ENCODE peak calls at places on chromosomes 16 and 17, in five cellular contexts. One of them, this sample, is unnamed. For H3K27me3, the result is how much of the 10 kb centered on the place peaks cover.

GRCh38 chr17:4199818-4200402 is 56.9 kb downstream of the CYB5D2 start:
- DNase-seq in left ventricle myocardium inferior: no peak
- DNase-seq in brain microvascular endothelial cell: no peak
- DNase-seq in CD8-positive, alpha-beta T cell: peak
- DNase-seq in fibroblast of lung: no peak
- DNase-seq in this sample: peak

GRCh38 chr16:81996664-81997529 is 14.4 kb downstream of the SDR42E1 start:
- DNase-seq in brain microvascular endothelial cell: peak
- DNase-seq in CD8-positive, alpha-beta T cell: no peak
- DNase-seq in left ventricle myocardium inferior: no peak
- DNase-seq in fibroblast of lung: peak
- DNase-seq in this sample: peak

GRCh38 chr16:90044111-90044551 is 24.9 kb upstream of the DBNDD1 start:
- DNase-seq in brain microvascular endothelial cell: no peak
- DNase-seq in left ventricle myocardium inferior: no peak
- DNase-seq in CD8-positive, alpha-beta T cell: no peak
- DNase-seq in fibroblast of lung: peak
- DNase-seq in this sample: peak

GRCh38 chr17:18109935-18110334 is 1.4 kb downstream of the MYO15A start:
- DNase-seq in CD8-positive, alpha-beta T cell: no peak
- DNase-seq in brain microvascular endothelial cell: no peak
- DNase-seq in fibroblast of lung: no peak
- DNase-seq in left ventricle myocardium inferior: no peak
- DNase-seq in this sample: no peak

GRCh38 chr17:64504769-64505319 is 1.2 kb downstream of the DDX5 start:
- DNase-seq in brain microvascular endothelial cell: peak
- DNase-seq in fibroblast of lung: peak
- DNase-seq in left ventricle myocardium inferior: no peak
- DNase-seq in CD8-positive, alpha-beta T cell: no peak
- DNase-seq in this sample: peak

GRCh38 chr17:34579979-34580684 is 750 bp downstream of the TMEM132E start:
- DNase-seq in CD8-positive, alpha-beta T cell: no peak
- DNase-seq in left ventricle myocardium inferior: peak
- DNase-seq in fibroblast of lung: no peak
- DNase-seq in brain microvascular endothelial cell: no peak
- DNase-seq in this sample: no peak

GRCh38 chr17:75877752-75878173 is 618 bp downstream of the TRIM47 start:
- DNase-seq in left ventricle myocardium inferior: peak
- DNase-seq in fibroblast of lung: peak
- DNase-seq in CD8-positive, alpha-beta T cell: peak
- DNase-seq in brain microvascular endothelial cell: peak
- DNase-seq in this sample: peak

GRCh38 chr16:1639282-1639681 is 27.1 kb downstream of the CRAMP1 start:
- DNase-seq in fibroblast of lung: no peak
- DNase-seq in left ventricle myocardium inferior: no peak
- DNase-seq in brain microvascular endothelial cell: no peak
- DNase-seq in CD8-positive, alpha-beta T cell: no peak
- DNase-seq in this sample: no peak

GRCh38 chr16:945271-946047 is 25.3 kb downstream of the LMF1 start:
- DNase-seq in CD8-positive, alpha-beta T cell: no peak
- DNase-seq in brain microvascular endothelial cell: no peak
- DNase-seq in left ventricle myocardium inferior: no peak
- DNase-seq in fibroblast of lung: no peak
- DNase-seq in this sample: no peak

GRCh38 chr17:82237083-82237745 is 8.4 kb downstream of the SLC16A3 start:
- DNase-seq in brain microvascular endothelial cell: no peak
- DNase-seq in left ventricle myocardium inferior: peak
- DNase-seq in fibroblast of lung: no peak
- DNase-seq in CD8-positive, alpha-beta T cell: no peak
- DNase-seq in this sample: no peak

GRCh38 chr17:50201226-50201854 is at the start of gene COL1A1:
- DNase-seq in CD8-positive, alpha-beta T cell: no peak
- DNase-seq in left ventricle myocardium inferior: peak
- DNase-seq in fibroblast of lung: peak
- DNase-seq in brain microvascular endothelial cell: peak
- DNase-seq in this sample: no peak

GRCh38 chr16:85462405-85463227 is 150.5 kb upstream of the GSE1 start:
- DNase-seq in CD8-positive, alpha-beta T cell: peak
- DNase-seq in brain microvascular endothelial cell: no peak
- DNase-seq in fibroblast of lung: no peak
- DNase-seq in left ventricle myocardium inferior: peak
- DNase-seq in this sample: no peak

DNA sequence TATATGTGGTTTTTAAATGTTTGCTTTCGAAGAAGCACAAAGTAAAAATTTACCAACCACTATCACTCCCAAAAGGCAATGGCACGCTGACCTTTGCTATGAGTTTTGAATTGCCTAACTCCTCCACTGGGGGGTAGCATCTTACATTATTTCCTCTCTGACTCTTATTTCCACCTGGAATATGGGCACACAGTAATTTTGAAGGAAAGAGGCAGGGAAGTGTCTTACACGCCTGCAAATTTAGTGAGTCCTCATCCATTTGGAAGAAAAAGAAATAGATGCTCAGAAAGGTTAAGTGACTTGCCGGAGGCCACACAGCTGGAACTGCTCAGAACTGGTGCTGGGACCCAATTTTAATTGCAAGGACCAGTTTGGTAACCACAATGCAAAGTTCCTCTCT is 29.9 kb upstream of the IRX6 start:
- DNase-seq in CD8-positive, alpha-beta T cell: no peak
- DNase-seq in brain microvascular endothelial cell: no peak
- DNase-seq in fibroblast of lung: no peak
- DNase-seq in left ventricle myocardium inferior: no peak
- DNase-seq in this sample: no peak
- TF ChIP-seq CTCF in CD8-positive, alpha-beta T cell: no peak
- TF ChIP-seq CTCF in brain microvascular endothelial cell: no peak
- TF ChIP-seq CTCF in fibroblast of lung: no peak
- TF ChIP-seq CTCF in left ventricle myocardium inferior: no peak
- TF ChIP-seq CTCF in this sample: no peak

GRCh38 chr16:74650966-74651567 is 15.6 kb downstream of the RFWD3 start:
- DNase-seq in left ventricle myocardium inferior: no peak
- DNase-seq in brain microvascular endothelial cell: no peak
- DNase-seq in CD8-positive, alpha-beta T cell: no peak
- DNase-seq in fibroblast of lung: no peak
- DNase-seq in this sample: no peak
- H3K4me3 ChIP-seq in left ventricle myocardium inferior: no peak
- H3K4me3 ChIP-seq in brain microvascular endothelial cell: no peak
- H3K4me3 ChIP-seq in CD8-positive, alpha-beta T cell: no peak
- H3K4me3 ChIP-seq in fibroblast of lung: no peak
- H3K4me3 ChIP-seq in this sample: no peak

GRCh38 chr16:3044708-3045107 is 1.7 kb upstream of the MMP25 start:
- DNase-seq in fibroblast of lung: no peak
- DNase-seq in CD8-positive, alpha-beta T cell: no peak
- DNase-seq in left ventricle myocardium inferior: no peak
- DNase-seq in brain microvascular endothelial cell: no peak
- DNase-seq in this sample: no peak
- H3K27me3 ChIP-seq in fibroblast of lung: under half
- H3K27me3 ChIP-seq in CD8-positive, alpha-beta T cell: under half
- H3K27me3 ChIP-seq in left ventricle myocardium inferior: half or more
- H3K27me3 ChIP-seq in brain microvascular endothelial cell: under half
- H3K27me3 ChIP-seq in this sample: under half

GRCh38 chr17:20228410-20228809 is 219.3 kb downstream of the SPECC1 start:
- DNase-seq in fibroblast of lung: no peak
- DNase-seq in left ventricle myocardium inferior: no peak
- DNase-seq in CD8-positive, alpha-beta T cell: no peak
- DNase-seq in brain microvascular endothelial cell: no peak
- DNase-seq in this sample: no peak

GRCh38 chr17:20223808-20224328 is 214.7 kb downstream of the SPECC1 start:
- DNase-seq in brain microvascular endothelial cell: no peak
- DNase-seq in left ventricle myocardium inferior: no peak
- DNase-seq in fibroblast of lung: peak
- DNase-seq in CD8-positive, alpha-beta T cell: no peak
- DNase-seq in this sample: peak

GRCh38 chr17:20226814-20227482 is 217.8 kb downstream of the SPECC1 start:
- DNase-seq in fibroblast of lung: peak
- DNase-seq in CD8-positive, alpha-beta T cell: peak
- DNase-seq in brain microvascular endothelial cell: peak
- DNase-seq in left ventricle myocardium inferior: peak
- DNase-seq in this sample: peak

GRCh38 chr17:20224379-20224778 is 215.2 kb downstream of the SPECC1 start:
- DNase-seq in left ventricle myocardium inferior: no peak
- DNase-seq in CD8-positive, alpha-beta T cell: no peak
- DNase-seq in fibroblast of lung: no peak
- DNase-seq in brain microvascular endothelial cell: no peak
- DNase-seq in this sample: no peak

DNA sequence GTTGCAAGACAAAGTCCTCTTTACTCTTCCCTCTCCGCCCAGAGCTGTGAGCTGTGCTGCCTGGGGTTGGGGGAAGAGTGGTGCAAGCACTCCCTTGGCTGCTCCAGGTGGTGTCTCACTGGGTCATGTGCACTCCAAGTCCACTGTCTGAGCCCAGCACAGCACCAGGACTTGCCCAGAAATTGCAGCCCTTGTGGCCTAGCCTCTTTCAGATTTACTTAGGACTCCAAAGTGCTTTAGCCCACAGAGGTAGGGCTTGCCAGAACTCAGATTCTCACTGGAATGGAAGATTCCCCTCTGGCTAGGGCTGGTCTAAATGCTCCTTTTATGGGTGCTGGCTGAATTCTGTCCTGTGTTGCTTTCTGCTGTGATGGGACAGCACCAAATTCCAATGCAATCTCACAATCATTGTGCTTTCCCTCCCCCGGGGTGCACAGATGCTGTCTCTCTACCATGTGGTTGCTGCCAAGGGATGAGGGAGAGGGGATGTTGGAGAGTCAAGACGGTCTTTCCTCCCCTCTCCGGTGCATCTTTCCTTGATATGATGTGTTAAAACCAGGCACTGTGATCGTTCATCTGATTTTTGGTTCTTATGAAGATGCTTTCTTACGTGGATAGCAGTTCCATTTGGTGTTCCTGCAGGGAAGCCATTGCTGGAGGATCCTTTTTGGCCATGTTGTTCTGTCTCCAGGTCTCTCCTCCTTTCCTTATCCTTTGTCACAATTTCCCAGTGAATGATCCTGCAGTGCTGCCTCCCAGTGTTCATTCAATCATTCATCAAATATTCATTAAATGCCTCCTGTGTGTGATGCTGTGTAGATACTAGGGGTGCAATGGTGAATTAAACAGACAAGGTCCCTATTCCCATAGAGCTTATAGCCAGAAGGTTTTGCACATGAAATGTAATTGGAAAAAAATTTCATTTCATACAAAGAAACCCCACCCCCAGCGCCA is 216.3 kb downstream of the SPECC1 start:
- DNase-seq in CD8-positive, alpha-beta T cell: no peak
- DNase-seq in brain microvascular endothelial cell: no peak
- DNase-seq in left ventricle myocardium inferior: no peak
- DNase-seq in fibroblast of lung: peak
- DNase-seq in this sample: no peak
- TF ChIP-seq CTCF in CD8-positive, alpha-beta T cell: no peak
- TF ChIP-seq CTCF in brain microvascular endothelial cell: peak
- TF ChIP-seq CTCF in left ventricle myocardium inferior: no peak
- TF ChIP-seq CTCF in fibroblast of lung: peak
- TF ChIP-seq CTCF in this sample: peak

GRCh38 chr17:6327007-6327406 is 107.9 kb downstream of the AIPL1 start:
- DNase-seq in CD8-positive, alpha-beta T cell: no peak
- DNase-seq in brain microvascular endothelial cell: no peak
- DNase-seq in left ventricle myocardium inferior: peak
- DNase-seq in fibroblast of lung: no peak
- DNase-seq in this sample: no peak

GRCh38 chr17:6330936-6331335 is 104.0 kb downstream of the AIPL1 start:
- DNase-seq in fibroblast of lung: no peak
- DNase-seq in left ventricle myocardium inferior: no peak
- DNase-seq in CD8-positive, alpha-beta T cell: no peak
- DNase-seq in brain microvascular endothelial cell: no peak
- DNase-seq in this sample: no peak

GRCh38 chr17:6325741-6326140 is 109.2 kb downstream of the AIPL1 start:
- DNase-seq in brain microvascular endothelial cell: no peak
- DNase-seq in fibroblast of lung: no peak
- DNase-seq in CD8-positive, alpha-beta T cell: no peak
- DNase-seq in left ventricle myocardium inferior: no peak
- DNase-seq in this sample: no peak

GRCh38 chr17:6326483-6326882 is 108.4 kb downstream of the AIPL1 start:
- DNase-seq in left ventricle myocardium inferior: no peak
- DNase-seq in brain microvascular endothelial cell: no peak
- DNase-seq in fibroblast of lung: no peak
- DNase-seq in CD8-positive, alpha-beta T cell: no peak
- DNase-seq in this sample: no peak

DNA sequence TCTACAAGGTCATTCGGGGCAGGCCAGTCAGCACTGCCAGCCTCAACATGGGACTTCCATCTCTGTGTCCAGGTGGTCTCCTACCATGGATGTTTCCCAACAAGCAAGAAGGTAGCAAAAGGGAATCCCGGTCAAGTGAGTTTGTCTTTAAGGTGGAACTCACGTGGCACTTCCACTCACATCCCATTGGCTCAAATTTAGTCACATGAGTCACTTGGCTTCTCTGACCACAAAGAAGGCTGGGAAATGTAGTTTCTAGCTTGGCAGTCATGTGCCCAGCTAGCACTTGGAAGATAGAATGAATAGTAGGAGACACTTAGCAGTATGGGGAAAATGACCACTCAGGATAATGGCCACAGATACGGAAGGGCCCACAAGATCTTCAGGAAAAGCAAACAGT is 106.6 kb downstream of the AIPL1 start:
- DNase-seq in brain microvascular endothelial cell: no peak
- DNase-seq in left ventricle myocardium inferior: no peak
- DNase-seq in CD8-positive, alpha-beta T cell: no peak
- DNase-seq in fibroblast of lung: no peak
- DNase-seq in this sample: no peak
- H3K4me3 ChIP-seq in brain microvascular endothelial cell: no peak
- H3K4me3 ChIP-seq in left ventricle myocardium inferior: no peak
- H3K4me3 ChIP-seq in CD8-positive, alpha-beta T cell: no peak
- H3K4me3 ChIP-seq in fibroblast of lung: no peak
- H3K4me3 ChIP-seq in this sample: no peak

DNA sequence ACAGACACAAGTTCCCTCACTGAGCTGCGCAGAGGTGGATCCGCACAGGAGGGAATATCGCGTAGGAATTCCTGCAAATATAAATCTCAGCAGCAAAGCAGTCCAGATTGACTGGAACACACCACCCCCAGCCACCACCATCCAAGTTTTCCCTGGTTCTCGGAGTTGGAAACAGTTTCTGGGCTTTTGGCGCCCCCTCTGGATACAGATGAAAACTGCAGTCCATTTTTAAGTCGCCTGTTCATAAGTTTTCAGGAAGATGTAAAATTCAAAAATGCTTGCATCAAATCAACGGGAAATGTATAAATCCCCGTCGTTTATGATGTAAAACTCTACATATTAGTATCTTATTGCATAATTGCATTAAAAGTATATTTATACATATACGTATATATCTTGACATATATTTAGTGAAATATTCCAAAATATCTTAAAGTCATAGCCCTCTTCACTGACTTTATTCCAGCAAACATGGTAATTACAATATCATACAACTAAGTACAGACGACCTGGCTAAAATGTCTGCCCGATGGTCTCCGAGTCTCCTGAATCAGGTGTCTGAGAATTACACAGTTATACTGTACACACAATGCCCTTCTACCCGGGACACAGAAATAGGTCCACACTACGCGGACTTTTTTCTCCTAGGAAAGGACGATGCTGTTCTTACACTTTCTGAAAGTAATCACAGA is 2.1 kb upstream of the SOX9 start:
- DNase-seq in left ventricle myocardium inferior: peak
- DNase-seq in CD8-positive, alpha-beta T cell: peak
- DNase-seq in brain microvascular endothelial cell: peak
- DNase-seq in fibroblast of lung: peak
- DNase-seq in this sample: peak
- H3K27me3 ChIP-seq in left ventricle myocardium inferior: half or more
- H3K27me3 ChIP-seq in CD8-positive, alpha-beta T cell: under half
- H3K27me3 ChIP-seq in brain microvascular endothelial cell: under half
- H3K27me3 ChIP-seq in fibroblast of lung: under half
- H3K27me3 ChIP-seq in this sample: under half